ENCODE peak calls at places on chromosomes 2 and 18, in eight cellular contexts. J is AG04450, K is heart left ventricle, U is cardiac muscle cell, E is RWPE1, R is MM.1S, C is progenitor cell of endocrine pancreas, G is GM13977. P is an unnamed sample.

GRCh38 chr2:133139847-133140533 is 428.3 kb downstream of the NCKAP5 start:
- DNase-seq in G (no peak), C (no peak), U (no peak), K (no peak), R (peak), E (no peak), J (no peak), P (no peak)

GRCh38 chr2:145197944-145198343 is 678.0 kb upstream of the ZEB2 start:
- DNase-seq in K (no peak), C (no peak), G (no peak), R (no peak), J (no peak), U (no peak), E (no peak), P (no peak)

GRCh38 chr2:183091318-183091953 is 12.9 kb downstream of the DUSP19 start:
- DNase-seq in E (no peak), U (no peak), K (no peak), C (no peak), G (no peak), J (no peak), R (no peak), P (no peak)

GRCh38 chr2:64327510-64328414 is 126.2 kb upstream of the LGALSL start:
- DNase-seq in J (no peak), C (no peak), U (peak), R (peak), K (no peak), G (peak), E (peak), P (no peak)

GRCh38 chr2:216775043-216775453 is 79.7 kb upstream of the IGFBP5 start:
- DNase-seq in G (no peak), R (no peak), K (peak), C (no peak), E (peak), U (peak), J (peak), P (no peak)

GRCh38 chr2:195425328-195425727 is 231.7 kb upstream of the SLC39A10 start:
- DNase-seq in C (no peak), R (no peak), G (no peak), K (no peak), U (no peak), E (no peak), J (no peak), P (no peak)

GRCh38 chr2:200765139-200765951 is 46.4 kb upstream of the BZW1 start:
- DNase-seq in K (no peak), E (peak), R (no peak), J (peak), G (no peak), U (no peak), C (no peak), P (no peak)

GRCh38 chr18:45938488-45938935 is 28.6 kb downstream of the EPG5 start:
- DNase-seq in R (no peak), E (no peak), C (no peak), U (no peak), K (no peak), J (no peak), G (peak), P (no peak)

GRCh38 chr18:48934708-48935432 is 15.9 kb downstream of the SMAD7 start:
- DNase-seq in U (peak), C (no peak), J (no peak), E (no peak), G (peak), R (peak), K (peak), P (no peak)

GRCh38 chr18:76464281-76465259 is 30.5 kb downstream of the ZNF516 start:
- DNase-seq in E (no peak), K (no peak), C (no peak), R (no peak), J (no peak), U (no peak), G (no peak), P (no peak)

GRCh38 chr2:121722479-121722878 is 14.2 kb downstream of the NIFK start:
- DNase-seq in J (peak), K (no peak), R (no peak), U (no peak), G (no peak), C (no peak), E (peak), P (no peak)

GRCh38 chr2:68196120-68196716 is 38.5 kb downstream of the PNO1 start:
- DNase-seq in C (no peak), R (peak), E (no peak), U (peak), G (no peak), J (no peak), K (no peak), P (no peak)

GRCh38 chr2:142796161-142796560 is 81.3 kb upstream of the KYNU start:
- DNase-seq in E (no peak), G (no peak), R (no peak), U (no peak), J (no peak), K (no peak), C (no peak), P (no peak)

GRCh38 chr2:192194065-192194865 is 468 bp downstream of the TMEFF2 start:
- DNase-seq in R (no peak), J (no peak), E (peak), K (peak), G (peak), U (peak), C (peak), P (peak)

GRCh38 chr2:60527762-60528161 is 25.7 kb downstream of the BCL11A start:
- DNase-seq in E (no peak), U (no peak), G (no peak), C (no peak), J (no peak), R (no peak), K (no peak), P (no peak)

GRCh38 chr2:200871151-200871550 is 6.7 kb upstream of the CLK1 start:
- DNase-seq in C (no peak), R (no peak), J (no peak), E (no peak), U (no peak), G (no peak), K (no peak), P (no peak)

GRCh38 chr2:196591621-196592022 is 47.9 kb upstream of the CCDC150 start:
- DNase-seq in E (no peak), R (no peak), C (no peak), U (no peak), J (no peak), G (no peak), K (no peak), P (no peak)

GRCh38 chr2:42256502-42256901 is 87.3 kb downstream of the EML4 start:
- DNase-seq in G (peak), K (no peak), C (no peak), U (peak), R (peak), E (no peak), J (no peak), P (no peak)

GRCh38 chr2:30823452-30823851 is 16.2 kb upstream of the CAPN13 start:
- DNase-seq in U (peak), J (no peak), C (no peak), E (no peak), G (no peak), K (no peak), R (no peak), P (no peak)

GRCh38 chr2:237867465-237867864 is 8.0 kb downstream of the RAMP1 start:
- DNase-seq in J (no peak), C (no peak), G (no peak), K (no peak), E (no peak), U (no peak), R (no peak), P (no peak)

GRCh38 chr18:46042571-46043123 is 29.4 kb downstream of the PSTPIP2 start:
- DNase-seq in R (no peak), G (no peak), C (no peak), J (no peak), K (no peak), U (no peak), E (peak), P (no peak)

GRCh38 chr2:170928036-170928823 is 823 bp upstream of the GORASP2 start:
- DNase-seq in U (no peak), J (no peak), R (no peak), C (no peak), K (no peak), E (peak), G (peak), P (no peak)

GRCh38 chr2:62177392-62178026 is 18.4 kb upstream of the B3GNT2 start:
- DNase-seq in J (no peak), U (peak), K (no peak), C (no peak), E (no peak), R (no peak), G (no peak), P (no peak)

GRCh38 chr2:230891108-230891507 is 26.4 kb downstream of the ITM2C start:
- DNase-seq in R (peak), C (no peak), U (no peak), J (no peak), E (no peak), G (no peak), K (peak), P (no peak)

GRCh38 chr18:8949206-8949605 is 153.3 kb upstream of the NDUFV2 start:
- DNase-seq in U (no peak), G (no peak), K (no peak), E (no peak), R (no peak), C (no peak), J (no peak), P (no peak)

GRCh38 chr2:12296120-12296519 is 420.6 kb upstream of the TRIB2 start:
- DNase-seq in E (no peak), K (no peak), U (no peak), J (no peak), G (no peak), R (no peak), C (no peak), P (no peak)

DNA sequence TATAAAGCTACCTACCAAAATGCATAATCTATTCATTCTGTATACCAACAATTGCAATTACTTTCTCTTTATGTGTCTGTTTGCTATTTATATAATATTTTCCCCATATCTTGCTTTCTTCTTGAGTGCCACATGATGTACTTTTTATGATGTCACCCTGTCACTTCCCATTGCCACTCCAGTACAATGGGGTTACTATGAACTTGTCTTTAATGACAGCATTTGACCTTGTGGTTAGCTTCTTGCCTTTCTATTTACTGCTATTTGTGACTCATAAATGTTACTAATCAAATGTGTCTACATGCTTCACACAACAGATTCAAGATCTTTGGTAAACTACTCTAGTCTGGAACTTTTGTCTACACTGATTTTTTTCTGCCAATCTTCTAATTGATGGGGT is 486.3 kb downstream of the NR4A2 start:
- DNase-seq in C (no peak), K (no peak), R (no peak), U (no peak), J (no peak), G (no peak), E (no peak), P (no peak)
- TF ChIP-seq CTCF in C (no peak), K (no peak), R (no peak), U (no peak), J (no peak), G (no peak), E (no peak), P (no peak)

DNA sequence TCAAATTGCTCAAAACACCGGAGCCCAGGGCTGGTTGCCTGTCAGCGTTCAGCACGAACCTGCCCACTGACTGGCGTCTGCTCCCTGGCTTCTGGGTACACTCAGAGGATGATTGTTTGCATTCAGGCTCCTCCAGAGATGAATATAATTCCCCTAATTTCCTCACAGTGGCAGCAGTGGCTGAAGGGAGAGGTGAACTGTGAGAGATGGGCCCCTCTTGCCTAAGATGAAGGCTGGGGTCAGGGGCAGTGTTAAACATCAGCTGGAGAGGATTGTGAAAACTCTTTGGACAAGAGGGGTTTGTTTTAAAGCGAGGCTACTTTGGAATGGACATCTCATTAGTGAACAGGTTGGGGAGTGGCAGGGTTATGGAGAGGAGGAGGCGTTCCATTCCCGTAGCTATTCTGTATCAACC is 31.0 kb downstream of the TCF7L1 start:
- DNase-seq in K (no peak), E (no peak), G (no peak), R (no peak), J (no peak), C (no peak), U (no peak), P (no peak)
- TF ChIP-seq CTCF in K (no peak), E (no peak), G (no peak), R (no peak), J (no peak), C (no peak), U (no peak), P (no peak)

GRCh38 chr18:79600596-79600995 is 79.0 kb upstream of the CTDP1 start:
- DNase-seq in E (no peak), G (no peak), K (no peak), U (no peak), R (no peak), C (no peak), J (no peak), P (no peak)

GRCh38 chr18:79600141-79600540 is 79.5 kb upstream of the CTDP1 start:
- DNase-seq in C (no peak), R (no peak), K (no peak), J (no peak), G (no peak), E (no peak), U (no peak), P (no peak)

GRCh38 chr18:79598046-79598884 is 81.3 kb upstream of the CTDP1 start:
- DNase-seq in K (peak), E (no peak), U (no peak), J (no peak), R (no peak), G (no peak), C (no peak), P (no peak)

GRCh38 chr18:79598885-79599175 is 80.8 kb upstream of the CTDP1 start:
- DNase-seq in K (no peak), J (no peak), C (no peak), E (no peak), U (no peak), G (no peak), R (no peak), P (no peak)

GRCh38 chr18:79599503-79599931 is 80.1 kb upstream of the CTDP1 start:
- DNase-seq in U (no peak), J (no peak), K (peak), E (peak), R (no peak), G (no peak), C (no peak), P (peak)
- TF ChIP-seq CTCF in U (no peak), J (no peak), K (no peak), E (no peak), R (no peak), G (no peak), C (no peak), P (no peak)

GRCh38 chr18:31821452-31822171 is 60.9 kb upstream of the SLC25A52 start:
- DNase-seq in R (no peak), C (no peak), G (no peak), J (no peak), U (peak), E (no peak), K (no peak), P (no peak)

GRCh38 chr18:31819106-31819924 is 58.6 kb upstream of the SLC25A52 start:
- DNase-seq in C (no peak), J (peak), K (no peak), U (peak), E (peak), G (peak), R (peak), P (no peak)

GRCh38 chr18:31825772-31826171 is 65.1 kb upstream of the SLC25A52 start:
- DNase-seq in E (no peak), R (peak), G (no peak), J (no peak), U (no peak), C (no peak), K (no peak), P (no peak)

GRCh38 chr18:31819925-31820229 is 59.2 kb upstream of the SLC25A52 start:
- DNase-seq in E (no peak), G (no peak), U (no peak), K (no peak), J (no peak), R (no peak), C (no peak), P (no peak)
- TF ChIP-seq CTCF in E (peak), G (no peak), U (no peak), K (no peak), J (no peak), R (no peak), C (no peak), P (peak)

GRCh38 chr2:111069722-111070121 is 51.0 kb upstream of the BCL2L11 start:
- DNase-seq in J (no peak), U (no peak), K (no peak), C (no peak), G (no peak), E (no peak), R (no peak), P (no peak)
- TF ChIP-seq CTCF in J (peak), U (peak), K (no peak), C (peak), G (peak), E (no peak), R (no peak), P (no peak)